ENCODE peak calls at places on chromosomes 7 and 10, in five cellular contexts. P is EL, A is NAMALWA, E is NCI-H1105, F is cardiac fibroblast. G is an unnamed sample.

GRCh38 chr7:124570558-124570957 is 195.0 kb downstream of the GPR37 start:
- DNase-seq in P (no peak), A (no peak), E (no peak), F (no peak), G (no peak)

GRCh38 chr7:100130608-100131453 is 4.1 kb downstream of the MBLAC1 start:
- DNase-seq in P (peak), A (peak), E (peak), F (peak), G (peak)

GRCh38 chr7:114414151-114415053 is at the start of gene FOXP2:
- DNase-seq in P (no peak), A (no peak), E (peak), F (peak), G (no peak)

GRCh38 chr10:391849-392704 is 256.8 kb downstream of the ZMYND11 start:
- DNase-seq in P (no peak), A (no peak), E (no peak), F (no peak), G (no peak)

GRCh38 chr7:137930616-137931015 is 71.3 kb downstream of the CREB3L2 start:
- DNase-seq in P (peak), A (no peak), E (no peak), F (peak), G (peak)

GRCh38 chr7:38178004-38178694 is at the start of gene STARD3NL:
- DNase-seq in P (peak), A (peak), E (peak), F (peak), G (peak)

GRCh38 chr10:118873080-118873737 is 118.4 kb upstream of the CACUL1 start:
- DNase-seq in P (peak), A (no peak), E (no peak), F (peak), G (peak)

GRCh38 chr10:126133906-126134703 is 237.7 kb downstream of the FANK1 start:
- DNase-seq in P (peak), A (no peak), E (no peak), F (peak), G (peak)

GRCh38 chr10:71401056-71401455 is 4.3 kb downstream of the CDH23 start:
- DNase-seq in P (no peak), A (no peak), E (no peak), F (no peak), G (no peak)

GRCh38 chr7:83111391-83111790 is 51.3 kb downstream of the PCLO start:
- DNase-seq in P (no peak), A (no peak), E (no peak), F (peak), G (no peak)

GRCh38 chr10:45425628-45426563 is 51.9 kb downstream of the ALOX5 start:
- DNase-seq in P (no peak), A (no peak), E (no peak), F (no peak), G (peak)

GRCh38 chr10:78149193-78149592 is 115.5 kb downstream of the RPS24 start:
- DNase-seq in P (peak), A (no peak), E (no peak), F (no peak), G (peak)

GRCh38 chr10:123132576-123133477 is 2.9 kb upstream of the HMX3 start:
- DNase-seq in P (peak), A (peak), E (peak), F (peak), G (peak)

GRCh38 chr10:8133146-8133545 is 78.7 kb downstream of the GATA3 start:
- DNase-seq in P (no peak), A (no peak), E (no peak), F (no peak), G (no peak)

GRCh38 chr7:151249732-151250072 is 1.2 kb upstream of the SMARCD3 start:
- DNase-seq in P (peak), A (no peak), E (no peak), F (peak), G (peak)

GRCh38 chr7:78099715-78100477 is 301.3 kb downstream of the PHTF2 start:
- DNase-seq in P (peak), A (no peak), E (no peak), F (no peak), G (peak)

GRCh38 chr7:106167439-106168136 is 55.5 kb upstream of the SYPL1 start:
- DNase-seq in P (peak), A (no peak), E (no peak), F (peak), G (no peak)

GRCh38 chr7:151773795-151774194 is 103.1 kb downstream of the PRKAG2 start:
- DNase-seq in P (no peak), A (no peak), E (no peak), F (no peak), G (no peak)

GRCh38 chr7:134016223-134016941 is 110.8 kb upstream of the LRGUK start:
- DNase-seq in P (peak), A (peak), E (peak), F (peak), G (peak)

GRCh38 chr10:7133958-7134357 is 276.9 kb downstream of the SFMBT2 start:
- DNase-seq in P (no peak), A (no peak), E (no peak), F (no peak), G (no peak)

GRCh38 chr7:134612197-134612596 is 34.5 kb upstream of the BPGM start:
- DNase-seq in P (no peak), A (peak), E (no peak), F (no peak), G (no peak)

GRCh38 chr10:114937962-114938817 is at the start of gene TRUB1:
- DNase-seq in P (peak), A (peak), E (peak), F (peak), G (peak)

GRCh38 chr10:110042891-110043290 is 35.1 kb downstream of the ADD3 start:
- DNase-seq in P (no peak), A (no peak), E (no peak), F (no peak), G (no peak)